ENCODE peak calls at places on chromosomes 16 and 17, in five cellular contexts. E is GM13976, B is activated T-helper 1 cell treated with Interleukin-2 at 50 U/mL for 16 hours, C is HTR-8/SVneo, D is HS-5. S is an unnamed sample.

GRCh38 chr17:37833237-37833859 is 88.5 kb upstream of the HNF1B start:
- DNase-seq in E (peak; percentile 73), B (no peak), C (no peak), D (no peak), S (no peak)

GRCh38 chr16:74751658-74752057 is 23.0 kb downstream of the FA2H start:
- DNase-seq in E (no peak), B (no peak), C (no peak), D (no peak), S (no peak)

GRCh38 chr16:89921699-89922476 is 1.3 kb upstream of the TUBB3 start:
- DNase-seq in E (no peak), B (no peak), C (peak; percentile 93), D (no peak), S (peak; percentile 100)

GRCh38 chr17:61410100-61410551 is 10.5 kb downstream of the TBX2 start:
- DNase-seq in E (peak; percentile 27), B (no peak), C (no peak), D (no peak), S (peak; percentile 14)

GRCh38 chr16:11560701-11561439 is 25.8 kb downstream of the LITAF start:
- DNase-seq in E (no peak), B (peak; percentile 55), C (no peak), D (no peak), S (no peak)

GRCh38 chr17:7043544-7044268 is at the start of gene SLC16A11:
- DNase-seq in E (peak; percentile 69), B (no peak), C (no peak), D (no peak), S (no peak)

GRCh38 chr17:17484451-17484899 is 7.7 kb downstream of the MED9 start:
- DNase-seq in E (no peak), B (no peak), C (no peak), D (no peak), S (no peak)

GRCh38 chr16:87924937-87925670 is 11.2 kb downstream of the CA5A start:
- DNase-seq in E (no peak), B (no peak), C (no peak), D (no peak), S (no peak)

GRCh38 chr17:73211745-73212144 is 18.9 kb downstream of the COG1 start:
- DNase-seq in E (no peak), B (peak; percentile 45), C (no peak), D (no peak), S (no peak)

GRCh38 chr17:45792995-45793755 is 9.1 kb downstream of the CRHR1 start:
- DNase-seq in E (no peak), B (no peak), C (no peak), D (no peak), S (no peak)